ENCODE peak calls at places on chromosomes 7 and 10, in eight cellular contexts. I is sigmoid colon, F is AG04450, H is heart left ventricle, L is esophagus squamous epithelium, P is MM.1S, J is AG09309, S is spleen. G is an unnamed sample.
A peak's percentile ranks its signal among the peaks of the same experiment; 100 is the strongest.

GRCh38 chr10:31318382-31318853 is 598 bp upstream of the ZEB1 start:
- DNase-seq in I (peak; percentile 85), F (no peak), H (peak; percentile 79), L (peak; percentile 26), P (no peak), J (no peak), S (peak; percentile 94), G (no peak)

GRCh38 chr7:145411066-145411465 is 575.2 kb upstream of the TPK1 start:
- DNase-seq in I (no peak), F (no peak), H (no peak), L (no peak), P (no peak), J (no peak), S (no peak), G (no peak)

GRCh38 chr10:98033515-98033914 is 3.1 kb upstream of the CRTAC1 start:
- DNase-seq in I (no peak), F (no peak), H (no peak), L (no peak), P (no peak), J (no peak), S (no peak), G (no peak)

GRCh38 chr10:25078659-25079429 is 62.4 kb downstream of the THNSL1 start:
- DNase-seq in I (no peak), F (no peak), H (no peak), L (no peak), P (no peak), J (peak; percentile 8), S (no peak), G (no peak)

GRCh38 chr10:113853577-113854018 is 284 bp downstream of the DCLRE1A start:
- DNase-seq in I (no peak), F (no peak), H (no peak), L (peak; percentile 1), P (no peak), J (no peak), S (no peak), G (no peak)

GRCh38 chr10:31129261-31129660 is 97.6 kb upstream of the ZNF438 start:
- DNase-seq in I (peak; percentile 87), F (peak; percentile 90), H (no peak), L (no peak), P (no peak), J (peak; percentile 60), S (no peak), G (no peak)

GRCh38 chr7:42746226-42746625 is 165.6 kb downstream of the C7orf25 start:
- DNase-seq in I (no peak), F (no peak), H (no peak), L (no peak), P (no peak), J (no peak), S (no peak), G (no peak)

GRCh38 chr7:107953924-107954303 is 49.0 kb downstream of the LAMB1 start:
- DNase-seq in I (no peak), F (no peak), H (no peak), L (no peak), P (no peak), J (no peak), S (no peak), G (no peak)

GRCh38 chr7:94095359-94096009 is 91.3 kb upstream of the BET1 start:
- DNase-seq in I (no peak), F (no peak), H (no peak), L (no peak), P (no peak), J (no peak), S (no peak), G (no peak)

GRCh38 chr10:97169063-97169462 is 16.7 kb downstream of the SLIT1 start:
- DNase-seq in I (no peak), F (no peak), H (no peak), L (no peak), P (no peak), J (no peak), S (peak; percentile 47), G (no peak)

GRCh38 chr10:17836917-17837316 is 27.8 kb downstream of the MRC1 start:
- DNase-seq in I (no peak), F (peak; percentile 2), H (no peak), L (no peak), P (no peak), J (peak; percentile 44), S (no peak), G (no peak)

GRCh38 chr10:132912685-132913558 is 29.4 kb downstream of the CFAP46 start:
- DNase-seq in I (peak; percentile 57), F (no peak), H (peak; percentile 62), L (no peak), P (no peak), J (no peak), S (peak; percentile 63), G (no peak)

GRCh38 chr10:44383749-44384600 is 922 bp downstream of the CXCL12 start:
- DNase-seq in I (peak; percentile 67), F (no peak), H (peak; percentile 79), L (no peak), P (no peak), J (no peak), S (peak; percentile 76), G (no peak)

GRCh38 chr10:119713744-119714483 is 11.9 kb upstream of the INPP5F start:
- DNase-seq in I (no peak), F (no peak), H (no peak), L (no peak), P (no peak), J (no peak), S (no peak), G (no peak)

GRCh38 chr7:91876391-91877133 is 3.9 kb downstream of the MTERF1 start:
- DNase-seq in I (no peak), F (no peak), H (no peak), L (no peak), P (no peak), J (no peak), S (no peak), G (no peak)

GRCh38 chr7:27147211-27148030 is at the start of gene HOXA6:
- DNase-seq in I (peak; percentile 89), F (no peak), H (peak; percentile 62), L (no peak), P (no peak), J (no peak), S (peak; percentile 80), G (no peak)

GRCh38 chr7:27148031-27148775 is 629 bp upstream of the HOXA6 start:
- DNase-seq in I (peak; percentile 75), F (no peak), H (peak; percentile 51), L (no peak), P (no peak), J (no peak), S (peak; percentile 68), G (no peak)

GRCh38 chr7:27145884-27146401 is 1.6 kb downstream of the HOXA6 start:
- DNase-seq in I (no peak), F (no peak), H (peak; percentile 45), L (no peak), P (no peak), J (no peak), S (no peak), G (no peak)

GRCh38 chr7:27145167-27145883 is 1.8 kb upstream of the HOXA5 start:
- DNase-seq in I (peak; percentile 67), F (no peak), H (no peak), L (no peak), P (no peak), J (no peak), S (peak; percentile 71), G (no peak)

GRCh38 chr7:27146491-27147210 is 923 bp downstream of the HOXA6 start:
- DNase-seq in I (peak; percentile 70), F (no peak), H (no peak), L (no peak), P (no peak), J (no peak), S (peak; percentile 24), G (no peak)
- H3K4me3 ChIP-seq in I (no peak overlapping the region), F (peak overlapping the region; percentile 73), H (no peak overlapping the region), L (no peak overlapping the region), P (no peak overlapping the region), J (no peak overlapping the region), S (no peak overlapping the region), G (no peak overlapping the region)

GRCh38 chr7:24702674-24703235 is 54.5 kb downstream of the GSDME start:
- DNase-seq in I (no peak), F (no peak), H (no peak), L (no peak), P (no peak), J (no peak), S (peak; percentile 14), G (no peak)

GRCh38 chr7:24703296-24703695 is 54.0 kb downstream of the GSDME start:
- DNase-seq in I (no peak), F (no peak), H (no peak), L (no peak), P (no peak), J (no peak), S (peak; percentile 22), G (no peak)

GRCh38 chr7:24701232-24701898 is 55.9 kb downstream of the GSDME start:
- DNase-seq in I (no peak), F (peak; percentile 92), H (no peak), L (no peak), P (no peak), J (peak; percentile 67), S (peak; percentile 15), G (peak; percentile 86)

GRCh38 chr7:24701899-24702235 is 55.4 kb downstream of the GSDME start:
- DNase-seq in I (no peak), F (no peak), H (no peak), L (no peak), P (no peak), J (no peak), S (no peak), G (no peak)

GRCh38 chr7:24700446-24701044 is 56.7 kb downstream of the GSDME start:
- DNase-seq in I (no peak), F (no peak), H (no peak), L (no peak), P (no peak), J (no peak), S (peak; percentile 9), G (no peak)
- TF ChIP-seq CTCF in I (no peak), F (no peak), H (no peak), L (no peak), P (no peak), J (no peak), S (no peak), G (no peak)

GRCh38 chr10:93999401-93999851 is 5.7 kb downstream of the PLCE1 start:
- DNase-seq in I (peak; percentile 82), F (peak; percentile 30), H (peak; percentile 77), L (no peak), P (no peak), J (peak; percentile 88), S (no peak), G (no peak)
- H3K4me3 ChIP-seq in I (no peak overlapping the region), F (no peak overlapping the region), H (no peak overlapping the region), L (no peak overlapping the region), P (no peak overlapping the region), J (peak overlapping the region; percentile 1), S (no peak overlapping the region), G (no peak overlapping the region)

DNA sequence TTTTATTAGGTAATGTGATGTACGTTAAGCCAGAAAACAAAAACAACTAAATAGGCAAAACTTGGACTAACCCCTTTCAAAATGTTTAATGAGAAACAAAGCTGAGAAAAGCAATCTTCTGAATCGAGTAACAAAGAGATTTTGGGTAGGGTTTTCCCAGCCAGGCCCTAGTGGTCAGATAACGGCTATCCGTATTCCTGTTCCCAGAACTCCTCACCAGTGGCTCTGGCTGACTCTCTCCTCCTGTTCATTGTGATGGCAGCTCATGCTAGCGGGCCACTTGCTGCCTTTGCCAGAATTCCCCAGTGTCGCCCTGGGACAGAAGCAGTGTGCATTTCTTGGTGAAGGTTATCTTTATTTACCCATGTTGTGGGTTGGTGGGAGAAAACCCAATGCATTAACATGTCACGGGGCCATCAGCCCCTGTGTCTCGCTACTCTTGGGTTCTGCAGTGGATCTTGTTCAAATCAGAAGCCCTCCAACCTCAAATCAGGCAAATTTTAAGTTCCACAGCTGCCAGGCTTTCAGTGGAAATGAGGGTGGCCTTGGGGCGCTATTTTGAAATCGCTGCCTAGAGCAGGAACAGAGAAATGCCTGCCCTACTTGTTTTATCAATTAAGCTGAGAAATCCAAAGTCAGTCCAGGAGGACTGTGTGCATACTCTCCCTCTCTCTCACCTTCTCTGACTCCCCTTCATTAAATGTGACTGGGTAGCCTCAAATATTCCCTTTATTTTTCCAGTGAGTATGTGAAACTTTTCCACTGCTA is 164.5 kb upstream of the NPVF start:
- DNase-seq in I (no peak), F (no peak), H (no peak), L (no peak), P (no peak), J (no peak), S (no peak), G (no peak)
- TF ChIP-seq CTCF in I (no peak), F (no peak), H (no peak), L (no peak), P (no peak), J (no peak), S (no peak), G (no peak)

G was measured in AG04449.